ENCODE peak calls at places on chromosomes 7 and 10, in five cellular contexts. K is Calu3; E is activated effector memory CD4-positive, alpha-beta T cell treated with anti-CD3 and anti-CD28 coated beads, Interleukin-2, amount 50 U/mL, for 16 hours; X is H9; M is heart right ventricle. Q is an unnamed sample.

GRCh38 chr7:31096198-31096881 is 44.2 kb downstream of the ADCYAP1R1 start:
- DNase-seq in K (no peak), E (peak), X (peak), M (no peak), Q (no peak)

GRCh38 chr7:111756687-111757178 is 194.4 kb upstream of the IMMP2L start:
- DNase-seq in K (no peak), E (no peak), X (peak), M (peak), Q (no peak)

GRCh38 chr7:142181966-142182365 is 70.4 kb downstream of the MGAM2 start:
- DNase-seq in K (no peak), E (no peak), X (no peak), M (no peak), Q (no peak)

GRCh38 chr10:91409069-91409868 is 875 bp upstream of the HECTD2 start:
- DNase-seq in K (peak), E (peak), X (peak), M (peak), Q (peak)

GRCh38 chr10:129621694-129622093 is 154.7 kb downstream of the MGMT start:
- DNase-seq in K (no peak), E (no peak), X (no peak), M (no peak), Q (no peak)

GRCh38 chr10:104049497-104050250 is 36.0 kb downstream of the COL17A1 start:
- DNase-seq in K (peak), E (no peak), X (no peak), M (no peak), Q (no peak)

GRCh38 chr10:18594574-18595156 is 56.7 kb downstream of the NSUN6 start:
- DNase-seq in K (peak), E (no peak), X (peak), M (no peak), Q (no peak)

GRCh38 chr10:30495687-30496086 is 61.7 kb downstream of the MAP3K8 start:
- DNase-seq in K (no peak), E (no peak), X (no peak), M (no peak), Q (no peak)